ENCODE peak calls at places on chromosome 18, in four cellular contexts. One of them, this sample, is unnamed.
A peak's percentile ranks its signal among the peaks of the same experiment; 100 is the strongest.

GRCh38 chr18:9796933-9797549 is 88.7 kb upstream of the TXNDC2 start:
- DNase-seq in choroid plexus epithelial cell: no peak
- DNase-seq in GM23338: no peak
- DNase-seq in GM20000: no peak
- DNase-seq in this sample: no peak

GRCh38 chr18:70024829-70025228 is 77.2 kb upstream of the CD226 start:
- DNase-seq in GM23338: no peak
- DNase-seq in choroid plexus epithelial cell: no peak
- DNase-seq in GM20000: no peak
- DNase-seq in this sample: no peak

GRCh38 chr18:8212893-8213805 is 396.1 kb upstream of the RAB12 start:
- DNase-seq in GM20000: no peak
- DNase-seq in GM23338: no peak
- DNase-seq in choroid plexus epithelial cell: peak; percentile 97
- DNase-seq in this sample: no peak

GRCh38 chr18:75809392-75809791 is 381.9 kb upstream of the SMIM21 start:
- DNase-seq in GM20000: no peak
- DNase-seq in GM23338: no peak
- DNase-seq in choroid plexus epithelial cell: no peak
- DNase-seq in this sample: no peak

GRCh38 chr18:2916184-2916583 is 69.4 kb downstream of the EMILIN2 start:
- DNase-seq in choroid plexus epithelial cell: peak; percentile 63
- DNase-seq in GM20000: no peak
- DNase-seq in GM23338: peak; percentile 80
- DNase-seq in this sample: no peak

GRCh38 chr18:76443519-76444435 is 51.3 kb downstream of the ZNF516 start:
- DNase-seq in choroid plexus epithelial cell: no peak
- DNase-seq in GM23338: no peak
- DNase-seq in GM20000: no peak
- DNase-seq in this sample: no peak

GRCh38 chr18:41459657-41460056 is 495.4 kb upstream of the PIK3C3 start:
- DNase-seq in GM20000: no peak
- DNase-seq in GM23338: no peak
- DNase-seq in choroid plexus epithelial cell: no peak
- DNase-seq in this sample: no peak

GRCh38 chr18:23950644-23951043 is 63.9 kb upstream of the TTC39C start:
- DNase-seq in choroid plexus epithelial cell: no peak
- DNase-seq in GM23338: peak; percentile 87
- DNase-seq in GM20000: no peak
- DNase-seq in this sample: no peak

GRCh38 chr18:75915941-75916640 is 488.6 kb upstream of the SMIM21 start:
- DNase-seq in GM23338: peak; percentile 89
- DNase-seq in choroid plexus epithelial cell: no peak
- DNase-seq in GM20000: peak; percentile 32
- DNase-seq in this sample: no peak

GRCh38 chr18:29309352-29309751 is 1132.4 kb upstream of the CDH2 start:
- DNase-seq in GM20000: no peak
- DNase-seq in choroid plexus epithelial cell: no peak
- DNase-seq in GM23338: no peak
- DNase-seq in this sample: no peak

GRCh38 chr18:27298215-27298804 is 113.2 kb upstream of the CHST9 start:
- DNase-seq in choroid plexus epithelial cell: no peak
- DNase-seq in GM20000: no peak
- DNase-seq in GM23338: peak; percentile 68
- DNase-seq in this sample: no peak

GRCh38 chr18:10562773-10563160 is 36.9 kb downstream of the NAPG start:
- DNase-seq in GM23338: no peak
- DNase-seq in GM20000: no peak
- DNase-seq in choroid plexus epithelial cell: peak; percentile 52
- DNase-seq in this sample: no peak

GRCh38 chr18:51867767-51868166 is 472.2 kb upstream of the DCC start:
- DNase-seq in GM20000: no peak
- DNase-seq in GM23338: peak; percentile 45
- DNase-seq in choroid plexus epithelial cell: peak; percentile 38
- DNase-seq in this sample: peak; percentile 20

GRCh38 chr18:49861659-49862058 is 48.3 kb upstream of the ACAA2 start:
- DNase-seq in GM23338: peak; percentile 12
- DNase-seq in GM20000: peak; percentile 33
- DNase-seq in choroid plexus epithelial cell: no peak
- DNase-seq in this sample: peak; percentile 37

GRCh38 chr18:59343916-59344315 is 15.1 kb downstream of the LMAN1 start:
- DNase-seq in GM23338: no peak
- DNase-seq in GM20000: no peak
- DNase-seq in choroid plexus epithelial cell: no peak
- DNase-seq in this sample: no peak

GRCh38 chr18:44536041-44536440 is 144.6 kb upstream of the SETBP1 start:
- DNase-seq in GM23338: no peak
- DNase-seq in GM20000: no peak
- DNase-seq in choroid plexus epithelial cell: peak; percentile 57
- DNase-seq in this sample: no peak

GRCh38 chr18:4017479-4017878 is 437.6 kb downstream of the DLGAP1 start:
- DNase-seq in choroid plexus epithelial cell: peak; percentile 1
- DNase-seq in GM23338: peak; percentile 87
- DNase-seq in GM20000: peak; percentile 29
- DNase-seq in this sample: peak; percentile 32

GRCh38 chr18:44638811-44639210 is 41.9 kb upstream of the SETBP1 start:
- DNase-seq in choroid plexus epithelial cell: no peak
- DNase-seq in GM23338: no peak
- DNase-seq in GM20000: no peak
- DNase-seq in this sample: no peak

GRCh38 chr18:9057646-9058045 is 44.9 kb upstream of the NDUFV2 start:
- DNase-seq in GM23338: no peak
- DNase-seq in GM20000: no peak
- DNase-seq in choroid plexus epithelial cell: no peak
- DNase-seq in this sample: no peak

GRCh38 chr18:41073372-41073954 is 881.6 kb upstream of the PIK3C3 start:
- DNase-seq in GM20000: no peak
- DNase-seq in GM23338: no peak
- DNase-seq in choroid plexus epithelial cell: peak; percentile 83
- DNase-seq in this sample: no peak

GRCh38 chr18:45938488-45938935 is 28.6 kb downstream of the EPG5 start:
- DNase-seq in GM20000: peak; percentile 20
- DNase-seq in GM23338: no peak
- DNase-seq in choroid plexus epithelial cell: no peak
- DNase-seq in this sample: peak; percentile 37

GRCh38 chr18:29892960-29893558 is 1149.5 kb downstream of the DSC3 start:
- DNase-seq in choroid plexus epithelial cell: peak; percentile 6
- DNase-seq in GM23338: peak; percentile 39
- DNase-seq in GM20000: no peak
- DNase-seq in this sample: no peak

GRCh38 chr18:46672062-46672970 is 15.3 kb upstream of the LOXHD1 start:
- DNase-seq in GM23338: peak; percentile 35
- DNase-seq in choroid plexus epithelial cell: no peak
- DNase-seq in GM20000: no peak
- DNase-seq in this sample: no peak

GRCh38 chr18:74291771-74292540 is at the start of gene CYB5A:
- DNase-seq in GM20000: peak; percentile 100
- DNase-seq in choroid plexus epithelial cell: peak; percentile 98
- DNase-seq in GM23338: peak; percentile 94
- DNase-seq in this sample: peak; percentile 100
- TF ChIP-seq CTCF in GM20000: no peak
- TF ChIP-seq CTCF in choroid plexus epithelial cell: peak; percentile 30
- TF ChIP-seq CTCF in GM23338: no peak
- TF ChIP-seq CTCF in this sample: no peak

GRCh38 chr18:32461704-32462272 is 8.9 kb downstream of the GAREM1 start:
- DNase-seq in GM23338: no peak
- DNase-seq in choroid plexus epithelial cell: peak; percentile 69
- DNase-seq in GM20000: no peak
- DNase-seq in this sample: no peak
- TF ChIP-seq CTCF in GM23338: no peak
- TF ChIP-seq CTCF in choroid plexus epithelial cell: no peak
- TF ChIP-seq CTCF in GM20000: no peak
- TF ChIP-seq CTCF in this sample: no peak

GRCh38 chr18:63084220-63084619 is 235.3 kb downstream of the BCL2 start:
- DNase-seq in GM23338: no peak
- DNase-seq in GM20000: no peak
- DNase-seq in choroid plexus epithelial cell: no peak
- DNase-seq in this sample: no peak

GRCh38 chr18:63079114-63079513 is 240.5 kb downstream of the BCL2 start:
- DNase-seq in choroid plexus epithelial cell: no peak
- DNase-seq in GM23338: peak; percentile 53
- DNase-seq in GM20000: no peak
- DNase-seq in this sample: no peak

GRCh38 chr18:63083555-63083954 is 236.0 kb downstream of the BCL2 start:
- DNase-seq in choroid plexus epithelial cell: peak; percentile 17
- DNase-seq in GM20000: no peak
- DNase-seq in GM23338: no peak
- DNase-seq in this sample: no peak

GRCh38 chr18:63085611-63086010 is 234.0 kb downstream of the BCL2 start:
- DNase-seq in GM20000: no peak
- DNase-seq in choroid plexus epithelial cell: no peak
- DNase-seq in GM23338: no peak
- DNase-seq in this sample: no peak

GRCh38 chr18:63082661-63083531 is 236.7 kb downstream of the BCL2 start:
- DNase-seq in choroid plexus epithelial cell: peak; percentile 13
- DNase-seq in GM23338: no peak
- DNase-seq in GM20000: no peak
- DNase-seq in this sample: no peak
- TF ChIP-seq CTCF in choroid plexus epithelial cell: no peak
- TF ChIP-seq CTCF in GM23338: no peak
- TF ChIP-seq CTCF in GM20000: no peak
- TF ChIP-seq CTCF in this sample: no peak

GRCh38 chr18:48666613-48667012 is 127.8 kb downstream of the CTIF start:
- DNase-seq in GM23338: no peak
- DNase-seq in choroid plexus epithelial cell: no peak
- DNase-seq in GM20000: no peak
- DNase-seq in this sample: no peak

GRCh38 chr18:48669180-48669675 is 130.4 kb downstream of the CTIF start:
- DNase-seq in GM20000: no peak
- DNase-seq in GM23338: no peak
- DNase-seq in choroid plexus epithelial cell: no peak
- DNase-seq in this sample: no peak

GRCh38 chr18:48667276-48668254 is 128.7 kb downstream of the CTIF start:
- DNase-seq in GM23338: peak; percentile 71
- DNase-seq in GM20000: no peak
- DNase-seq in choroid plexus epithelial cell: peak; percentile 38
- DNase-seq in this sample: no peak

GRCh38 chr18:48669991-48670750 is 131.3 kb downstream of the CTIF start:
- DNase-seq in GM23338: no peak
- DNase-seq in GM20000: no peak
- DNase-seq in choroid plexus epithelial cell: no peak
- DNase-seq in this sample: no peak

GRCh38 chr18:48668466-48669179 is 129.8 kb downstream of the CTIF start:
- DNase-seq in GM20000: no peak
- DNase-seq in GM23338: no peak
- DNase-seq in choroid plexus epithelial cell: no peak
- DNase-seq in this sample: no peak
- TF ChIP-seq CTCF in GM20000: no peak
- TF ChIP-seq CTCF in GM23338: peak; percentile 35
- TF ChIP-seq CTCF in choroid plexus epithelial cell: peak; percentile 37
- TF ChIP-seq CTCF in this sample: no peak

GRCh38 chr18:65938592-65939372 is 188.0 kb downstream of the CDH7 start:
- DNase-seq in choroid plexus epithelial cell: peak; percentile 31
- DNase-seq in GM23338: peak; percentile 89
- DNase-seq in GM20000: no peak
- DNase-seq in this sample: peak; percentile 1
- TF ChIP-seq CTCF in choroid plexus epithelial cell: peak; percentile 41
- TF ChIP-seq CTCF in GM23338: peak; percentile 77
- TF ChIP-seq CTCF in GM20000: no peak
- TF ChIP-seq CTCF in this sample: peak; percentile 23